ENCODE peak calls at places on chromosomes 12 and 14, in nine cellular contexts. One of them, this sample, is unnamed.

GRCh38 chr12:120167529-120168095 is 26.9 kb downstream of the GCN1 start:
- DNase-seq in GM10248: no peak
- DNase-seq in AG20443: no peak
- DNase-seq in frontal cortex: no peak
- DNase-seq in head of caudate nucleus: peak; percentile 29
- DNase-seq in T-helper 2 cell: no peak
- DNase-seq in NCI-H345: no peak
- DNase-seq in Karpas-422: no peak
- DNase-seq in NCI-H1105: no peak
- DNase-seq in this sample: no peak

GRCh38 chr14:32693114-32693513 is 245.6 kb upstream of the NPAS3 start:
- DNase-seq in GM10248: no peak
- DNase-seq in frontal cortex: no peak
- DNase-seq in NCI-H1105: no peak
- DNase-seq in T-helper 2 cell: no peak
- DNase-seq in head of caudate nucleus: no peak
- DNase-seq in AG20443: peak; percentile 18
- DNase-seq in Karpas-422: no peak
- DNase-seq in NCI-H345: no peak
- DNase-seq in this sample: no peak

GRCh38 chr14:73290279-73290678 is 53.0 kb downstream of the PAPLN start:
- DNase-seq in AG20443: no peak
- DNase-seq in GM10248: peak; percentile 63
- DNase-seq in head of caudate nucleus: no peak
- DNase-seq in frontal cortex: no peak
- DNase-seq in NCI-H345: no peak
- DNase-seq in T-helper 2 cell: no peak
- DNase-seq in Karpas-422: no peak
- DNase-seq in NCI-H1105: no peak
- DNase-seq in this sample: no peak

GRCh38 chr12:10661338-10661737 is 12.5 kb downstream of the STYK1 start:
- DNase-seq in T-helper 2 cell: no peak
- DNase-seq in frontal cortex: no peak
- DNase-seq in Karpas-422: no peak
- DNase-seq in NCI-H345: no peak
- DNase-seq in head of caudate nucleus: no peak
- DNase-seq in GM10248: no peak
- DNase-seq in NCI-H1105: no peak
- DNase-seq in AG20443: peak; percentile 41
- DNase-seq in this sample: no peak

GRCh38 chr14:22549981-22550670 is 38.9 kb downstream of the DAD1 start:
- DNase-seq in frontal cortex: no peak
- DNase-seq in head of caudate nucleus: no peak
- DNase-seq in T-helper 2 cell: peak; percentile 82
- DNase-seq in GM10248: peak; percentile 53
- DNase-seq in Karpas-422: peak; percentile 75
- DNase-seq in NCI-H345: no peak
- DNase-seq in AG20443: no peak
- DNase-seq in NCI-H1105: no peak
- DNase-seq in this sample: no peak

GRCh38 chr12:1104088-1104800 is 113.2 kb downstream of the ERC1 start:
- DNase-seq in NCI-H345: peak; percentile 55
- DNase-seq in Karpas-422: no peak
- DNase-seq in NCI-H1105: no peak
- DNase-seq in GM10248: no peak
- DNase-seq in T-helper 2 cell: no peak
- DNase-seq in AG20443: no peak
- DNase-seq in frontal cortex: no peak
- DNase-seq in head of caudate nucleus: no peak
- DNase-seq in this sample: no peak

GRCh38 chr14:90434370-90435020 is 37.7 kb downstream of the CALM1 start:
- DNase-seq in head of caudate nucleus: no peak
- DNase-seq in NCI-H1105: no peak
- DNase-seq in AG20443: no peak
- DNase-seq in NCI-H345: no peak
- DNase-seq in Karpas-422: no peak
- DNase-seq in GM10248: no peak
- DNase-seq in T-helper 2 cell: no peak
- DNase-seq in frontal cortex: no peak
- DNase-seq in this sample: no peak

GRCh38 chr14:100291305-100292075 is 14.8 kb downstream of the SLC25A29 start:
- DNase-seq in NCI-H345: no peak
- DNase-seq in AG20443: no peak
- DNase-seq in frontal cortex: peak; percentile 31
- DNase-seq in T-helper 2 cell: no peak
- DNase-seq in GM10248: no peak
- DNase-seq in Karpas-422: no peak
- DNase-seq in NCI-H1105: no peak
- DNase-seq in head of caudate nucleus: no peak
- DNase-seq in this sample: no peak

GRCh38 chr14:73723411-73723798 is 9.2 kb upstream of the PNMA1 start:
- DNase-seq in GM10248: no peak
- DNase-seq in NCI-H345: no peak
- DNase-seq in head of caudate nucleus: no peak
- DNase-seq in AG20443: no peak
- DNase-seq in Karpas-422: no peak
- DNase-seq in T-helper 2 cell: no peak
- DNase-seq in NCI-H1105: no peak
- DNase-seq in frontal cortex: no peak
- DNase-seq in this sample: no peak

GRCh38 chr12:106851306-106851705 is 76.8 kb downstream of the RIC8B start:
- DNase-seq in T-helper 2 cell: no peak
- DNase-seq in GM10248: no peak
- DNase-seq in frontal cortex: no peak
- DNase-seq in NCI-H345: no peak
- DNase-seq in NCI-H1105: no peak
- DNase-seq in AG20443: no peak
- DNase-seq in Karpas-422: no peak
- DNase-seq in head of caudate nucleus: no peak
- DNase-seq in this sample: no peak

GRCh38 chr14:56349942-56350341 is 229.7 kb upstream of the TMEM260 start:
- DNase-seq in frontal cortex: no peak
- DNase-seq in NCI-H1105: no peak
- DNase-seq in Karpas-422: no peak
- DNase-seq in AG20443: no peak
- DNase-seq in NCI-H345: no peak
- DNase-seq in GM10248: no peak
- DNase-seq in T-helper 2 cell: no peak
- DNase-seq in head of caudate nucleus: no peak
- DNase-seq in this sample: no peak

GRCh38 chr14:70585221-70585620 is 15.2 kb downstream of the MED6 start:
- DNase-seq in AG20443: no peak
- DNase-seq in NCI-H345: no peak
- DNase-seq in frontal cortex: no peak
- DNase-seq in T-helper 2 cell: no peak
- DNase-seq in head of caudate nucleus: no peak
- DNase-seq in Karpas-422: no peak
- DNase-seq in GM10248: no peak
- DNase-seq in NCI-H1105: no peak
- DNase-seq in this sample: no peak

GRCh38 chr12:119914666-119915065 is 37.5 kb upstream of the CIT start:
- DNase-seq in T-helper 2 cell: no peak
- DNase-seq in Karpas-422: no peak
- DNase-seq in frontal cortex: no peak
- DNase-seq in head of caudate nucleus: no peak
- DNase-seq in NCI-H1105: no peak
- DNase-seq in GM10248: no peak
- DNase-seq in AG20443: no peak
- DNase-seq in NCI-H345: no peak
- DNase-seq in this sample: no peak

GRCh38 chr12:75954076-75954475 is 77.5 kb downstream of the PHLDA1 start:
- DNase-seq in Karpas-422: no peak
- DNase-seq in GM10248: no peak
- DNase-seq in T-helper 2 cell: no peak
- DNase-seq in head of caudate nucleus: no peak
- DNase-seq in NCI-H1105: no peak
- DNase-seq in NCI-H345: no peak
- DNase-seq in AG20443: peak; percentile 91
- DNase-seq in frontal cortex: no peak
- DNase-seq in this sample: no peak

GRCh38 chr14:61570188-61570960 is 124.9 kb upstream of the HIF1A start:
- DNase-seq in AG20443: no peak
- DNase-seq in Karpas-422: no peak
- DNase-seq in T-helper 2 cell: no peak
- DNase-seq in NCI-H1105: no peak
- DNase-seq in head of caudate nucleus: no peak
- DNase-seq in GM10248: no peak
- DNase-seq in NCI-H345: no peak
- DNase-seq in frontal cortex: no peak
- DNase-seq in this sample: no peak

GRCh38 chr12:52149182-52149641 is 42.6 kb downstream of the KRT80 start:
- DNase-seq in Karpas-422: no peak
- DNase-seq in frontal cortex: no peak
- DNase-seq in head of caudate nucleus: no peak
- DNase-seq in GM10248: no peak
- DNase-seq in NCI-H1105: no peak
- DNase-seq in T-helper 2 cell: no peak
- DNase-seq in NCI-H345: no peak
- DNase-seq in AG20443: no peak
- DNase-seq in this sample: no peak

GRCh38 chr14:91368681-91369416 is 48.8 kb downstream of the CCDC88C start:
- DNase-seq in NCI-H345: peak; percentile 46
- DNase-seq in head of caudate nucleus: no peak
- DNase-seq in Karpas-422: peak; percentile 68
- DNase-seq in AG20443: no peak
- DNase-seq in T-helper 2 cell: no peak
- DNase-seq in GM10248: no peak
- DNase-seq in NCI-H1105: no peak
- DNase-seq in frontal cortex: no peak
- DNase-seq in this sample: no peak

GRCh38 chr12:131363841-131364425 is 347.0 kb upstream of the SFSWAP start:
- DNase-seq in NCI-H1105: no peak
- DNase-seq in GM10248: no peak
- DNase-seq in head of caudate nucleus: no peak
- DNase-seq in frontal cortex: no peak
- DNase-seq in T-helper 2 cell: no peak
- DNase-seq in NCI-H345: no peak
- DNase-seq in Karpas-422: no peak
- DNase-seq in AG20443: no peak
- DNase-seq in this sample: no peak

GRCh38 chr14:101065246-101065645 is 161.7 kb upstream of the RTL1 start:
- DNase-seq in head of caudate nucleus: peak; percentile 3
- DNase-seq in Karpas-422: no peak
- DNase-seq in frontal cortex: no peak
- DNase-seq in NCI-H345: no peak
- DNase-seq in NCI-H1105: no peak
- DNase-seq in GM10248: no peak
- DNase-seq in T-helper 2 cell: no peak
- DNase-seq in AG20443: no peak
- DNase-seq in this sample: no peak

GRCh38 chr14:80637726-80638619 is 303.6 kb downstream of the CEP128 start:
- DNase-seq in T-helper 2 cell: no peak
- DNase-seq in GM10248: no peak
- DNase-seq in NCI-H345: no peak
- DNase-seq in frontal cortex: no peak
- DNase-seq in NCI-H1105: no peak
- DNase-seq in Karpas-422: no peak
- DNase-seq in head of caudate nucleus: no peak
- DNase-seq in AG20443: peak; percentile 6
- DNase-seq in this sample: no peak

GRCh38 chr12:70722584-70723343 is 85.5 kb upstream of the PTPRB start:
- DNase-seq in GM10248: no peak
- DNase-seq in head of caudate nucleus: no peak
- DNase-seq in Karpas-422: no peak
- DNase-seq in NCI-H345: no peak
- DNase-seq in T-helper 2 cell: no peak
- DNase-seq in frontal cortex: no peak
- DNase-seq in AG20443: no peak
- DNase-seq in NCI-H1105: no peak
- DNase-seq in this sample: no peak

GRCh38 chr12:27549231-27549800 is 25.3 kb downstream of the PPFIBP1 start:
- DNase-seq in head of caudate nucleus: no peak
- DNase-seq in frontal cortex: no peak
- DNase-seq in T-helper 2 cell: no peak
- DNase-seq in GM10248: no peak
- DNase-seq in NCI-H345: no peak
- DNase-seq in NCI-H1105: no peak
- DNase-seq in Karpas-422: no peak
- DNase-seq in AG20443: peak; percentile 61
- DNase-seq in this sample: no peak

GRCh38 chr14:32010561-32011188 is 66.4 kb upstream of the ARHGAP5 start:
- DNase-seq in frontal cortex: no peak
- DNase-seq in head of caudate nucleus: no peak
- DNase-seq in T-helper 2 cell: no peak
- DNase-seq in NCI-H345: no peak
- DNase-seq in Karpas-422: no peak
- DNase-seq in GM10248: no peak
- DNase-seq in NCI-H1105: no peak
- DNase-seq in AG20443: peak; percentile 60
- DNase-seq in this sample: no peak

GRCh38 chr12:71157601-71158233 is at the start of gene TSPAN8:
- DNase-seq in NCI-H1105: peak; percentile 75
- DNase-seq in Karpas-422: no peak
- DNase-seq in GM10248: no peak
- DNase-seq in NCI-H345: peak; percentile 57
- DNase-seq in head of caudate nucleus: no peak
- DNase-seq in AG20443: no peak
- DNase-seq in T-helper 2 cell: no peak
- DNase-seq in frontal cortex: no peak
- DNase-seq in this sample: peak; percentile 63

GRCh38 chr12:45285717-45286116 is 69.8 kb downstream of the ANO6 start:
- DNase-seq in head of caudate nucleus: no peak
- DNase-seq in frontal cortex: no peak
- DNase-seq in NCI-H1105: no peak
- DNase-seq in Karpas-422: no peak
- DNase-seq in NCI-H345: no peak
- DNase-seq in GM10248: no peak
- DNase-seq in T-helper 2 cell: no peak
- DNase-seq in AG20443: no peak
- DNase-seq in this sample: no peak

GRCh38 chr14:52055215-52055614 is 13.6 kb downstream of the NID2 start:
- DNase-seq in T-helper 2 cell: no peak
- DNase-seq in NCI-H1105: no peak
- DNase-seq in GM10248: no peak
- DNase-seq in Karpas-422: no peak
- DNase-seq in frontal cortex: no peak
- DNase-seq in NCI-H345: no peak
- DNase-seq in head of caudate nucleus: no peak
- DNase-seq in AG20443: no peak
- DNase-seq in this sample: no peak

GRCh38 chr14:100629696-100630095 is 42.5 kb upstream of the BEGAIN start:
- DNase-seq in AG20443: no peak
- DNase-seq in head of caudate nucleus: peak; percentile 80
- DNase-seq in T-helper 2 cell: no peak
- DNase-seq in GM10248: no peak
- DNase-seq in frontal cortex: no peak
- DNase-seq in NCI-H345: no peak
- DNase-seq in Karpas-422: no peak
- DNase-seq in NCI-H1105: no peak
- DNase-seq in this sample: peak; percentile 80

GRCh38 chr12:29782285-29782820 is 1.4 kb downstream of the TMTC1 start:
- DNase-seq in NCI-H345: peak; percentile 65
- DNase-seq in head of caudate nucleus: no peak
- DNase-seq in AG20443: peak; percentile 40
- DNase-seq in GM10248: peak; percentile 16
- DNase-seq in Karpas-422: no peak
- DNase-seq in T-helper 2 cell: no peak
- DNase-seq in frontal cortex: no peak
- DNase-seq in NCI-H1105: peak; percentile 58
- DNase-seq in this sample: peak; percentile 18

GRCh38 chr12:50050410-50051280 is 6.8 kb upstream of the ASIC1 start:
- DNase-seq in AG20443: peak; percentile 77
- DNase-seq in head of caudate nucleus: no peak
- DNase-seq in frontal cortex: no peak
- DNase-seq in GM10248: no peak
- DNase-seq in T-helper 2 cell: no peak
- DNase-seq in NCI-H1105: no peak
- DNase-seq in Karpas-422: no peak
- DNase-seq in NCI-H345: no peak
- DNase-seq in this sample: no peak

GRCh38 chr12:93844385-93844784 is 167.2 kb downstream of the CRADD start:
- DNase-seq in NCI-H1105: no peak
- DNase-seq in AG20443: no peak
- DNase-seq in Karpas-422: no peak
- DNase-seq in frontal cortex: no peak
- DNase-seq in NCI-H345: no peak
- DNase-seq in GM10248: no peak
- DNase-seq in head of caudate nucleus: no peak
- DNase-seq in T-helper 2 cell: no peak
- DNase-seq in this sample: no peak

GRCh38 chr12:104929926-104930325 is 28.2 kb downstream of the SLC41A2 start:
- DNase-seq in frontal cortex: no peak
- DNase-seq in NCI-H1105: no peak
- DNase-seq in head of caudate nucleus: no peak
- DNase-seq in Karpas-422: no peak
- DNase-seq in AG20443: no peak
- DNase-seq in NCI-H345: no peak
- DNase-seq in T-helper 2 cell: no peak
- DNase-seq in GM10248: no peak
- DNase-seq in this sample: no peak

This sample was measured in globus pallidus.